ENCODE peak calls at places on chromosome 18, in six cellular contexts. E is GM10248, T is sigmoid colon, S is foreskin keratinocyte, O is IMR-90, Z is kidney. H is an unnamed sample.

GRCh38 chr18:13420969-13421686 is 202.6 kb downstream of the LDLRAD4 start:
- DNase-seq in E (no peak), T (peak), S (no peak), O (no peak), Z (no peak), H (no peak)

GRCh38 chr18:70419526-70419925 is 130.7 kb downstream of the SOCS6 start:
- DNase-seq in E (no peak), T (no peak), S (no peak), O (peak), Z (no peak), H (no peak)

GRCh38 chr18:33270297-33270696 is 170.2 kb downstream of the CCDC178 start:
- DNase-seq in E (no peak), T (no peak), S (no peak), O (no peak), Z (no peak), H (no peak)

GRCh38 chr18:4125246-4125938 is 329.7 kb downstream of the DLGAP1 start:
- DNase-seq in E (no peak), T (no peak), S (no peak), O (no peak), Z (no peak), H (no peak)

GRCh38 chr18:9521770-9522169 is 46.5 kb downstream of the RALBP1 start:
- DNase-seq in E (no peak), T (no peak), S (no peak), O (no peak), Z (no peak), H (no peak)

GRCh38 chr18:36335476-36336279 is 38.2 kb downstream of the FHOD3 start:
- DNase-seq in E (no peak), T (no peak), S (no peak), O (no peak), Z (peak), H (no peak)

GRCh38 chr18:46711444-46711863 is 45.4 kb downstream of the ST8SIA5 start:
- DNase-seq in E (peak), T (no peak), S (no peak), O (no peak), Z (no peak), H (no peak)

GRCh38 chr18:3452750-3453539 is 3.0 kb downstream of the TGIF1 start:
- DNase-seq in E (no peak), T (no peak), S (peak), O (peak), Z (no peak), H (no peak)

GRCh38 chr18:3367491-3368091 is 82.4 kb upstream of the TGIF1 start:
- DNase-seq in E (no peak), T (no peak), S (peak), O (peak), Z (no peak), H (no peak)

GRCh38 chr18:24189007-24189528 is 50.2 kb downstream of the CABYR start:
- DNase-seq in E (peak), T (no peak), S (no peak), O (peak), Z (no peak), H (no peak)

GRCh38 chr18:26468931-26469340 is 79.4 kb downstream of the KCTD1 start:
- DNase-seq in E (peak), T (no peak), S (no peak), O (no peak), Z (no peak), H (no peak)

GRCh38 chr18:43507842-43508481 is 230.7 kb upstream of the SYT4 start:
- DNase-seq in E (no peak), T (no peak), S (no peak), O (no peak), Z (no peak), H (no peak)

GRCh38 chr18:57649536-57650495 is 28.2 kb upstream of the NARS1 start:
- DNase-seq in E (peak), T (no peak), S (peak), O (peak), Z (no peak), H (no peak)

GRCh38 chr18:75244914-75245313 is 34.3 kb downstream of the TSHZ1 start:
- DNase-seq in E (no peak), T (no peak), S (no peak), O (no peak), Z (no peak), H (no peak)

GRCh38 chr18:9065864-9066263 is 36.6 kb upstream of the NDUFV2 start:
- DNase-seq in E (no peak), T (no peak), S (no peak), O (no peak), Z (no peak), H (no peak)

GRCh38 chr18:47204908-47205522 is 28.9 kb upstream of the IER3IP1 start:
- DNase-seq in E (peak), T (no peak), S (no peak), O (peak), Z (no peak), H (no peak)

GRCh38 chr18:47929681-47930085 is 776 bp downstream of the SMAD2 start:
- DNase-seq in E (no peak), T (no peak), S (no peak), O (peak), Z (no peak), H (no peak)

GRCh38 chr18:77271720-77272481 is 22.3 kb downstream of the GALR1 start:
- DNase-seq in E (no peak), T (no peak), S (no peak), O (peak), Z (no peak), H (no peak)

GRCh38 chr18:26574958-26575864 is 26.9 kb upstream of the KCTD1 start:
- DNase-seq in E (peak), T (peak), S (peak), O (peak), Z (peak), H (no peak)

GRCh38 chr18:49473721-49474120 is 13.3 kb upstream of the DYM start:
- DNase-seq in E (no peak), T (no peak), S (no peak), O (no peak), Z (no peak), H (no peak)

GRCh38 chr18:49055787-49056186 is 105.0 kb upstream of the SMAD7 start:
- DNase-seq in E (peak), T (peak), S (peak), O (peak), Z (peak), H (no peak)

GRCh38 chr18:32930695-32931301 is 158.0 kb upstream of the KLHL14 start:
- DNase-seq in E (peak), T (no peak), S (peak), O (peak), Z (no peak), H (no peak)

GRCh38 chr18:28018361-28018760 is 158.6 kb downstream of the CDH2 start:
- DNase-seq in E (no peak), T (no peak), S (no peak), O (no peak), Z (no peak), H (no peak)

GRCh38 chr18:54712315-54712714 is 116.0 kb upstream of the RAB27B start:
- DNase-seq in E (no peak), T (no peak), S (peak), O (peak), Z (no peak), H (no peak)

GRCh38 chr18:25278415-25278814 is 73.6 kb downstream of the ZNF521 start:
- DNase-seq in E (no peak), T (no peak), S (no peak), O (peak), Z (no peak), H (no peak)

GRCh38 chr18:54696616-54697293 is 105.7 kb downstream of the DYNAP start:
- DNase-seq in E (no peak), T (no peak), S (no peak), O (no peak), Z (no peak), H (no peak)

GRCh38 chr18:28689591-28689990 is 512.7 kb upstream of the CDH2 start:
- DNase-seq in E (no peak), T (no peak), S (no peak), O (no peak), Z (no peak), H (no peak)

GRCh38 chr18:35095983-35096676 is 54.9 kb downstream of the MAPRE2 start:
- DNase-seq in E (no peak), T (no peak), S (no peak), O (peak), Z (no peak), H (no peak)

GRCh38 chr18:68840554-68841263 is 42.8 kb downstream of the CCDC102B start:
- DNase-seq in E (no peak), T (peak), S (peak), O (peak), Z (no peak), H (no peak)

GRCh38 chr18:63322908-63323634 is 3.5 kb upstream of the BCL2 start:
- DNase-seq in E (peak), T (peak), S (no peak), O (peak), Z (no peak), H (no peak)

GRCh38 chr18:34223164-34223892 is 1.4 kb downstream of the NOL4 start:
- DNase-seq in E (peak), T (no peak), S (no peak), O (no peak), Z (peak), H (no peak)

DNA sequence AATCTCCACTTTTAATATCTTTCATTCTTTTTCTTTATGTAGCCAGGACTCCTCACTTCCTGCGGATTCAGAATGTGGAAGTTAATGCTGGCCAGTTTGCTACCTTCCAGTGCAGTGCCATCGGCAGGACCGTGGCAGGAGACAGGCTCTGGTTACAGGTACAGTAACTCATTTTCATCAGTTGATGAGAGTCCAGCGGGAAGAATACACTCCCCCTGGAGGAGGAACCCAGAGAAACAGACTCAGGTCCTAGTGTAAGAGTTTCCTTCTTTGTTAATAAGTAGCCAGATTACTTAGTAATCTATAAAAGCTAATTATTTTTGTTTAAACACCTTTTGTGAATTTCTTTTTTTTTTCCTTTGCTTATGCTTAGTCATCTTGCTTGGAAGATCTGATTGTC is 359.4 kb downstream of the PTPRM start:
- DNase-seq in E (no peak), T (no peak), S (no peak), O (no peak), Z (no peak), H (no peak)
- TF ChIP-seq CTCF in E (no peak), T (no peak), S (peak), O (peak), Z (peak), H (peak)

DNA sequence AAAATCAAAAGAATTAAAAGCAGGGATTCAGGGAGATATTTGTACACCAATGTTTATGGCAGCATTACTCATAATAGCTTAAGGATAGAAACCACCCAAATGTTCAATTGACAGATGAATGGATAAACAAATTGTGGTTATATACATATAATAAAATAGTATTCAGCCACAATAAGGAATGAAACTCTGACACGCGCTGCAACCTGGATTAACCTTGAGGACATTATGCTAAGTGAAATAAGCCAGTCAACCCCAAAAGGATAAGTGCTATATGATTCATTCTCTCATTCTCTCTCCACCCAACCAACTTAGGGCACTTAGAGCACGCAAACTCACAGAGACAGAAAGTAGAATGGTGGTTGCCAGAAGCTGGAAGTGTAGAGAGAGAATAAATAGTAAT is 216.8 kb upstream of the SLC14A2 start:
- DNase-seq in E (no peak), T (no peak), S (no peak), O (no peak), Z (no peak), H (no peak)
- TF ChIP-seq CTCF in E (no peak), T (no peak), S (no peak), O (no peak), Z (no peak), H (no peak)

DNA sequence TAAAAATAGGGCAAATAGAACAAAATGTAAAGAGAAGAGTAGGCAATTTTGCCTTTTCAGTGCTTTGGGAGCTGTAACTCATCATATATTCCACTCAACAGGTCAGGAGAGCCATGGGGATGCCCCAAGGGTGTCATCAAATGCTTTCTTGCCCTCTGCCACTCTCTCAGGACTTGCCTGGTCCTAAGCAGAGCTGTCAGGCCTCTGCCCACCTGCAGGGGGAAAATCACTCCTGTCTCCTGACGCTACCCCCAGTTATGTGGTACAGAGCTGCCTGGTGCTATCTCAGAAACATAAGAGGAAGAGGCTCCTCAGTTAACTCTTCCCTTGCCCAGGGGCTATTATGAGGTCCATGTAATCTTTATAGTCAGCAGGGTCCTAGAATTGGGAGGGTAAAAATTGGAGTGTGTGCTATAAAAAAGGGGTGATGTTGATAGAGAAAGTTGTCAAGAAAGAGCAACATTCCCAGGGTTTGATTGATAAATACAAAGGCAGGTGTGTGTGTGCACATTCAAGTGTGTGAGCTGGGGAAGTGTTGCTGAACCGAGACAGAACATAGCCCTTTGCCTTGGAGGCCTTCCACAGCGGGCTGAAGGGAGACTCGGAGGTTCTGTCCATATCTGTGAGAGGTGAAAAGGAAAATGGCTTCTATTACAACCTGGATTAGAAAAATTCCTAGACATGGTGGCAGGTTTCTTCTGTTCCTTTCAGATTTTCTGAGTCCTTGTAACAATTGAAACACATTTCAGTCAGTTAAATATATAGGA is 25.4 kb downstream of the PTPRM start:
- DNase-seq in E (no peak), T (no peak), S (no peak), O (no peak), Z (no peak), H (no peak)
- TF ChIP-seq CTCF in E (no peak), T (no peak), S (no peak), O (no peak), Z (peak), H (peak)

DNA sequence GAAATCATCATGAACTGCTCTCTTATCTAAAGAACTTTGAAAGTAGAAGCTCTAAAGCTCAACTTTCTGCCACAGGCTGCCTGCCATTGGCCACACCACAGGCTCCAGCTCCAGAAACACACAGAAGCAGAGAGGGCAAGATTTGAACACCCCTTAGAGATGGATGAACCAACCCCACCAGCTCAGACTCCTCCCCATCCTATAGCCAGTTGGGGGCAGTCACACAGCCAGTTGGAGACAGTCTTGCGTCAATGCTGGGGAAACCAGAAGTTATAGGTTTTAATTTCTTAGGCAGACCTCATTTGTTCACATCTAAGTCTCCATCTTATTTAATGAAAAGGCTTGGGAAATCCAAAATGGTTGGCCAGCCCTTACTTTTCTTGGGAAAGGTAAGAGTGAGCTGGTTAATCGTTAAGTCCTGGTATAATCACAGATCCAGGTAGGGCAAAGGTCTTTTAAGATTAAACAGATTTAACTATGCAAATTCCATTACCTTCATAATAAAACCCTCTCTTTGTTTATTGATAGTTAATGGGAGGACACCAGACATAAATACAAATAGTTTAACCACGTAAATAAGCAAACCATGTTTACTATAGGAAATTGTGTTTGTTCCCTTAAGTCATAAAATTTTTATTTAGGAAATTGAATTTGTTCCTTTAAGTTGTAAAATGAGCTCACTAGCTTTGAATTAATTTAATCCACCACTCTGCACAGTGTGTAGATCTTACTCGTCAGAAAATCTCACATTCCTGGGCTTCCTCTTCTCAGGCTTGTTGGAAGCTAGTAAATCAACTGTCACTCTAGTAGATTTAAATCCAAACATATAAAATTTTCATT is 28.0 kb downstream of the MRO start:
- DNase-seq in E (no peak), T (no peak), S (no peak), O (no peak), Z (no peak), H (no peak)
- TF ChIP-seq CTCF in E (no peak), T (no peak), S (no peak), O (no peak), Z (no peak), H (no peak)

GRCh38 chr18:58787750-58788149 is 76.9 kb upstream of the ZNF532 start:
- DNase-seq in E (no peak), T (no peak), S (no peak), O (no peak), Z (no peak), H (no peak)

GRCh38 chr18:58784601-58785137 is 80.0 kb upstream of the ZNF532 start:
- DNase-seq in E (no peak), T (no peak), S (no peak), O (no peak), Z (peak), H (no peak)

GRCh38 chr18:58788470-58788869 is 76.2 kb upstream of the ZNF532 start:
- DNase-seq in E (no peak), T (no peak), S (no peak), O (no peak), Z (no peak), H (no peak)

GRCh38 chr18:58785870-58786269 is 78.8 kb upstream of the ZNF532 start:
- DNase-seq in E (no peak), T (no peak), S (no peak), O (no peak), Z (no peak), H (no peak)

GRCh38 chr18:58785171-58785805 is 79.4 kb upstream of the ZNF532 start:
- DNase-seq in E (no peak), T (no peak), S (peak), O (peak), Z (peak), H (no peak)
- TF ChIP-seq CTCF in E (no peak), T (no peak), S (peak), O (no peak), Z (no peak), H (peak)

DNA sequence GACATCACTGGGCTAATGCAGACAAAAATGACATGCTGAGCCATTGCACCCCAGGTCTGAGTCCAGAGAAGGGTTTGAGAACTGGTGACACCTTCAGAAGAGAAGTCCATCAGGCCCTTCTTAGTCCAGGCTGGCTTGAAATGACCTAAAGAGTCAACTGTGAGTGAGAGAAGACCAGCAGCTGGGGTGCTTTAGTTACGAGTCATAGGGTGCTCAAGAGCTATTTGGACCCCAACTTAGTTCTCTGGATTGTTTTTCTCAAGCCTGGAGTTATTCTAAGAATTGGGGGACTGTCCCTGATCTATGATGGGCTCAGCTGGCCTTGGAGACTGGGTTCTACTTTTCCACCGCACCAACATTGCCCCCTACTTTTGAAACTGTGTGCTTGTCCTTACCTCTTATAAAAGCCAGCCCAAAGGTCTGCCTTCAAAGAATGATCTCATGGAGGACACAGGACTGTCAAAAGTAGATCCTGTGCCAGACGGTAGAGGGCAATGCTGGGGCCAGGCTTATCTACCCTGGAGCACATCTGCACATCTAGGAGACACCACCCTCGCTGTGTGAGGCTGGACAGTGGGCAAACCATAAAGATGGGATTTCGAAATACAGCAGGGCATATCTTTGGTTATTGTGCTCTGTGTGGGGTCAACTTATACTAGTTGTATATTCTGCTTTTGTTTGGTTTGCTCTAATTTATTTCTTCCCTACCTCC is 333.0 kb upstream of the SLC14A2 start:
- DNase-seq in E (no peak), T (no peak), S (no peak), O (no peak), Z (no peak), H (no peak)
- TF ChIP-seq CTCF in E (no peak), T (no peak), S (peak), O (no peak), Z (no peak), H (no peak)

GRCh38 chr18:11154369-11154982 is 5.1 kb upstream of the PIEZO2 start:
- DNase-seq in E (peak), T (no peak), S (no peak), O (peak), Z (no peak), H (no peak)
- TF ChIP-seq CTCF in E (peak), T (peak), S (peak), O (peak), Z (peak), H (peak)

GRCh38 chr18:31685097-31686082 is 1.0 kb upstream of the B4GALT6 start:
- DNase-seq in E (peak), T (peak), S (peak), O (peak), Z (peak), H (no peak)
- TF ChIP-seq CTCF in E (peak), T (no peak), S (peak), O (peak), Z (peak), H (peak)

GRCh38 chr18:73980289-73980979 is 167.2 kb downstream of the FBXO15 start:
- DNase-seq in E (no peak), T (no peak), S (no peak), O (peak), Z (no peak), H (no peak)
- TF ChIP-seq CTCF in E (no peak), T (no peak), S (peak), O (peak), Z (no peak), H (peak)

GRCh38 chr18:79637181-79637920 is 42.3 kb upstream of the CTDP1 start:
- DNase-seq in E (no peak), T (peak), S (no peak), O (no peak), Z (no peak), H (no peak)

GRCh38 chr18:79640875-79641274 is 38.7 kb upstream of the CTDP1 start:
- DNase-seq in E (no peak), T (peak), S (no peak), O (no peak), Z (no peak), H (no peak)

GRCh38 chr18:79640064-79640672 is 39.4 kb upstream of the CTDP1 start:
- DNase-seq in E (no peak), T (peak), S (no peak), O (no peak), Z (no peak), H (no peak)

GRCh38 chr18:79637921-79638855 is 41.4 kb upstream of the CTDP1 start:
- DNase-seq in E (no peak), T (peak), S (no peak), O (no peak), Z (no peak), H (no peak)

GRCh38 chr18:79639072-79639829 is 40.4 kb upstream of the CTDP1 start:
- DNase-seq in E (no peak), T (no peak), S (no peak), O (no peak), Z (no peak), H (no peak)
- TF ChIP-seq CTCF in E (no peak), T (no peak), S (peak), O (no peak), Z (no peak), H (peak)